ENCODE peak calls at places on chromosomes 6 and 20, in five cellular contexts. O is stomach, L is H1, E is sigmoid colon, H is suprapubic skin. Q is an unnamed sample.

GRCh38 chr6:121506761-121507754 is 71.6 kb downstream of the GJA1 start:
- DNase-seq in O (no peak), L (no peak), E (no peak), H (no peak), Q (no peak)

GRCh38 chr20:57397693-57398108 is 6.5 kb downstream of the RBM38 start:
- DNase-seq in O (peak; percentile 43), L (no peak), E (peak; percentile 75), H (no peak), Q (no peak)

GRCh38 chr6:155352130-155352420 is 37.8 kb upstream of the TFB1M start:
- DNase-seq in O (no peak), L (no peak), E (no peak), H (no peak), Q (no peak)

GRCh38 chr20:32343438-32343837 is 14.7 kb upstream of the ASXL1 start:
- DNase-seq in O (no peak), L (no peak), E (no peak), H (no peak), Q (no peak)

GRCh38 chr20:50040432-50041237 is 57.9 kb downstream of the SNAI1 start:
- DNase-seq in O (no peak), L (no peak), E (no peak), H (no peak), Q (no peak)

GRCh38 chr6:7073810-7074525 is 33.8 kb upstream of the RREB1 start:
- DNase-seq in O (peak; percentile 46), L (no peak), E (no peak), H (no peak), Q (peak; percentile 74)

GRCh38 chr6:82364087-82365010 is 732 bp downstream of the TPBG start:
- DNase-seq in O (peak; percentile 49), L (peak; percentile 83), E (peak; percentile 76), H (peak; percentile 73), Q (peak; percentile 89)

GRCh38 chr20:57619053-57619831 is 984 bp downstream of the ZBP1 start:
- DNase-seq in O (peak; percentile 60), L (peak; percentile 26), E (no peak), H (no peak), Q (peak; percentile 70)

GRCh38 chr6:167125950-167126349 is 3.1 kb downstream of the CCR6 start:
- DNase-seq in O (no peak), L (no peak), E (no peak), H (no peak), Q (no peak)

GRCh38 chr6:151058021-151058733 is 181.6 kb upstream of the AKAP12 start:
- DNase-seq in O (no peak), L (peak; percentile 34), E (no peak), H (no peak), Q (no peak)

GRCh38 chr6:109768485-109768884 is 77.4 kb downstream of the FIG4 start:
- DNase-seq in O (no peak), L (no peak), E (no peak), H (no peak), Q (no peak)

GRCh38 chr6:36853325-36853724 is 14.1 kb upstream of the CPNE5 start:
- DNase-seq in O (no peak), L (no peak), E (peak; percentile 83), H (peak; percentile 60), Q (peak; percentile 76)
- TF ChIP-seq POLR2AphosphoS5 in O (peak; percentile 70), L (no peak), E (no peak), H (no peak), Q (peak; percentile 76)

DNA sequence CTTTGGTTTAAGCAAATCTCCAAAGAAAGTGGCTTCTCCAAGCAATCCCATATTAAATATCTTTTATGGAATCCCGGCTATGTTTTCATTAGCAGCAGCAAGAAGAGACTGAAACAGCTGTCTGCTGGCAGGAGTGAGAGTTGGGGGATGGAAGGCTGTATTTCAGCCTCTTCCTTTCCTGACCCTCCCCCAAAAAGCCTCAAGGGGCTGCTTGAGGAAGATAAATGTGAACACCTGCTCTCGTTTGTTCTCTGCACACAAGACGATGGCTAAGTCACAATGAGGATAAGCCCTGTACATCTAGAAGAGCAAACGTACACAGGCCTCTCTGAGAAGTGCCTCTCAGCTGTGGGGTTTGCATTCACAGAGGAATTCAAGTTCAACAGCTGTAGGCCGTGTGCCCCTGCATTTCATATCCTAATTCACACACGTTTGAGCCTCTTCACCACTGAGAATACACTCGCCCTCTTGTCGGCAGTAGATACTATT is 16.3 kb downstream of the RIPOR2 start:
- DNase-seq in O (no peak), L (no peak), E (no peak), H (no peak), Q (no peak)
- TF ChIP-seq EP300 in O (no peak), L (no peak), E (no peak), H (no peak), Q (no peak)

GRCh38 chr6:28948782-28949486 is 25.1 kb upstream of the TRIM27 start:
- DNase-seq in O (no peak), L (peak; percentile 26), E (no peak), H (no peak), Q (no peak)
- TF ChIP-seq POLR2AphosphoS5 in O (no peak), L (no peak), E (no peak), H (no peak), Q (no peak)

DNA sequence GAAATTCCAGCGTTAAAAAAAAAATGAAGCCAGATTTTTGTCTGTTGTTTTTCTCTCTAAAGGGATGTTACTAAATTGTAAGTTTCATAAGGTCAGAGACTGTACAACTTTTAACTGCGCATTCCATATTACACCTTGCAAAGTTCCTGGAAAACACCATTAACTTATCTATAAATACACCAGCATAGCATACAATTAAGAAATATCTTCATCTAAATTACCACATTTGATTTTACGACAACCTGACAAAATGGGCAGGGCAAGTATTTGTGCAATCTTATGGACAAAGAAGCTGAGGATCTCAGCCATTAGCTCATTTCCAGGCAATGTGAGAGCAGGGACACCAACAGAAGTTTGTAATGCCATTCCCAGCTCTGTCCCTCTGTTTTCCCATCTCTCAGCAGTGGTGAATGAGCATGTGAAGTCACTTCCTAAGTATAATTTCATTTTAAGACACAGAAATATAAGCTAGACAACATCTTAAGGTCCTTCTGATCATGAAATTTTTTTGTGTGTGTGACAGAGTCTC is 12.9 kb upstream of the GCM1 start:
- DNase-seq in O (no peak), L (no peak), E (no peak), H (no peak), Q (no peak)
- TF ChIP-seq EP300 in O (no peak), L (no peak), E (no peak), H (no peak), Q (no peak)

GRCh38 chr20:44188752-44189151 is 1.8 kb upstream of the JPH2 start:
- DNase-seq in O (no peak), L (peak; percentile 35), E (peak; percentile 80), H (no peak), Q (no peak)

GRCh38 chr20:44186674-44187053 is 324 bp downstream of the JPH2 start:
- DNase-seq in O (no peak), L (no peak), E (peak; percentile 68), H (no peak), Q (no peak)

GRCh38 chr20:44187763-44188709 is 1.0 kb upstream of the JPH2 start:
- DNase-seq in O (no peak), L (peak; percentile 19), E (peak; percentile 83), H (no peak), Q (no peak)

GRCh38 chr20:44186201-44186600 is 787 bp downstream of the JPH2 start:
- DNase-seq in O (no peak), L (no peak), E (no peak), H (no peak), Q (peak; percentile 46)

DNA sequence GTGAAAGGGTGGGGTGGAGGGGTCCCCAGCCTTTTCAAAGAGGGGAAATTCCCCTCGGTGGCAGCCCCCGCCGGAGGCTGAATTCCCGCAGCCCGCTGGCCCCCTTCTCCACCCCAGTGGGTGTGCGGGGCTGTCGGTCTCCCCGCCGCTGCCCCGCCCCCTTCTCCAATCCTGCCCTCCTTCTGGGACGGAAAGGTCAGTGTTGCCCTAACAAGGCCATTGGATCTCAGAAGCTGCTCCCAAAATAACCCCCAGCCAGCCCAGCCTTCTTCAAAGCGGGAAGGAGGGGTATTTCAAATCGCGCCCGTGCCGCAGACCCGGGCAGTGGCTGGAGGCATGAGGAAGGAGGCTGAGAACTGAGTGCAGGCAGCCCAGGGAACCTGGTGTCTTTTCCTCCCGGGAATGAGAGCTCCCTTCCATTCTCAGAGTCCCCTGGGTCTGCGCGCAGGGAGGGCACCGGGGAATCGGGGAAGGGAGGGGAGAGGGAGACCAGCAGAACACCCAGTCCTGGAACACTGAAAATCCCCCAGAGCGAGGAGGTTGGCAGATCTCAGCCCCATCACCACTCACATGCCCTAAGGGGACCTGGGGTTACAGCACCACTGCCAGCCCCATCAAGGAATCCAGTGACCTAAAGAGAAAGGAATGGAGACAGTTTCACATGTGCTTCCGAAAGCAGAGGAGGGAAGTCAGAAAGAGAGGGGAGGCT is at the start of gene JPH2:
- DNase-seq in O (peak; percentile 39), L (peak; percentile 77), E (peak; percentile 92), H (no peak), Q (no peak)
- TF ChIP-seq POLR2AphosphoS5 in O (no peak), L (no peak), E (peak; percentile 92), H (no peak), Q (peak; percentile 32)

DNA sequence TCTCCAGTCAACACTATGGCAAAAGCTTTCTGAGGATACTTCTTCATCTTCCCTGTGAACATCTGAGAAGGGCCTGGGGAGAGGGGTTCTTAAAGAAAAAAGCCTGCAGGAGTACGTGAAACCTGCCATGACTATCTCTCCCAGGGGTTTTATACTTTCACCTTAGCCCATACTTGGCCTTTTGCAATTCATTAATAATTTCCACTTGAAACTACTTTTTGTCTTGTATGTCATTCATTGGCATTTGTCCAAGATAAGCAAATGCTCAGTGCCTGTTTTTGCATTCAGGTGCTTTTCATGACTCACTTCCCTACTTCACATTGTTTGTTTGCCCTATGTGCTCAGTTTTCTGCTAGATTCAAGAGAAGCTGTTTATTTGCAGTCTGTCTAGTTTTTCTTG is 580.3 kb upstream of the GJE1 start:
- DNase-seq in O (no peak), L (no peak), E (no peak), H (no peak), Q (no peak)
- TF ChIP-seq EP300 in O (no peak), L (no peak), E (no peak), H (no peak), Q (no peak)

Q was measured in upper lobe of left lung.